ENCODE peak calls at places on chromosomes 4 and X, in four cellular contexts. X is H1, D is GM12878, I is HepG2. V is an unnamed sample.

GRCh38 chr4:185464184-185464583 is 7.3 kb downstream of the CCDC110 start:
- DNase-seq in X (no peak), D (no peak), I (no peak), V (no peak)

GRCh38 chrX:95889279-95889678 is 795.4 kb upstream of the DIAPH2 start:
- DNase-seq in X (no peak), I (no peak), D (no peak), V (no peak)

GRCh38 chr4:76495166-76495565 is 60.1 kb downstream of the SHROOM3 start:
- DNase-seq in D (no peak), X (no peak), I (no peak), V (no peak)

GRCh38 chr4:1198070-1198844 is 25.9 kb upstream of the SPON2 start:
- DNase-seq in I (no peak), D (no peak), X (no peak), V (no peak)

GRCh38 chr4:9800878-9801277 is 19.4 kb downstream of the DRD5 start:
- DNase-seq in X (no peak), I (no peak), D (no peak), V (no peak)

GRCh38 chrX:144259054-144259453 is 375.2 kb downstream of the UBE2NL start:
- DNase-seq in I (no peak), X (no peak), D (no peak), V (no peak)

GRCh38 chr4:153019906-153020305 is 83.8 kb downstream of the FHDC1 start:
- DNase-seq in I (no peak), D (no peak), X (no peak), V (no peak)

GRCh38 chr4:113411496-113411938 is 350.0 kb downstream of the CAMK2D start:
- DNase-seq in D (no peak), X (no peak), I (peak), V (no peak)

GRCh38 chrX:13721371-13721770 is 13.0 kb downstream of the TRAPPC2 start:
- DNase-seq in X (no peak), I (no peak), D (no peak), V (no peak)

GRCh38 chrX:135707880-135708279 is 5.6 kb upstream of the CT45A1 start:
- DNase-seq in X (peak), D (no peak), I (peak), V (peak)

GRCh38 chr4:185657699-185658098 is 122.4 kb upstream of the PDLIM3 start:
- DNase-seq in I (no peak), D (no peak), X (no peak), V (no peak)

GRCh38 chr4:17094811-17095210 is 196.4 kb upstream of the LDB2 start:
- DNase-seq in I (no peak), D (no peak), X (no peak), V (no peak)
- TF ChIP-seq BRCA1 in I (no peak), D (no peak), X (no peak), V (no peak)

DNA sequence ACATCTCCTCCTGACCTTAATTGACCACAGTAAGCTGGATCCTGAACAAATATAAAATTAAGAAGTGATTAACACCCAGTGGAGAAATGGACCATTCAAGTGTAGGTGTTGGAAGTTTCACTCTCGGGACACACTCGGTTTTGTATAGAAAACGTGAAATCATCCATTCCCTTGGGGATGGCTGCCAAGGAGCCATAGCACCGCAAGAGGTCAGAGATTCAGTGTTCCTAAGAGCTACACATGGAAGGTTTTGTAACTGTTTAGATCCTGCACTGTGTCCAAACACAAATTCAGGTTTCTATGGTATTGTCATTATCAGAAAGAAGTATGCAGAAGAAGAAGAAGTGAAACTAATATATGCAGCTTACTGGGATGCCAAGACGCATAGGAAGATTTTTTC is 281.0 kb downstream of the LDB2 start:
- DNase-seq in X (no peak), I (no peak), D (no peak), V (no peak)
- TF ChIP-seq BRCA1 in X (no peak), I (no peak), D (no peak), V (no peak)

GRCh38 chrX:145533534-145533933 is 284.1 kb upstream of the SLITRK2 start:
- DNase-seq in X (no peak), I (no peak), D (no peak), V (no peak)
- TF ChIP-seq BRCA1 in X (no peak), I (no peak), D (no peak), V (no peak)

GRCh38 chr4:8252301-8253173 is 17.0 kb upstream of the HTRA3 start:
- DNase-seq in X (no peak), D (no peak), I (no peak), V (peak)
- TF ChIP-seq BRCA1 in X (no peak), D (no peak), I (no peak), V (no peak)

GRCh38 chrX:45712067-45712466 is 511.4 kb upstream of the DIPK2B start:
- DNase-seq in D (no peak), I (no peak), X (no peak), V (no peak)

GRCh38 chrX:45714864-45715263 is 514.2 kb upstream of the DIPK2B start:
- DNase-seq in I (no peak), X (no peak), D (peak), V (no peak)

GRCh38 chrX:45709381-45709780 is 508.7 kb upstream of the DIPK2B start:
- DNase-seq in D (no peak), I (no peak), X (no peak), V (no peak)

GRCh38 chrX:45711231-45711630 is 510.6 kb upstream of the DIPK2B start:
- DNase-seq in X (no peak), I (no peak), D (no peak), V (no peak)

GRCh38 chrX:45710081-45710801 is 509.6 kb upstream of the DIPK2B start:
- DNase-seq in D (peak), I (no peak), X (no peak), V (no peak)
- TF ChIP-seq BRCA1 in D (no peak), I (no peak), X (no peak), V (no peak)

GRCh38 chrX:53440101-53440500 is 5.9 kb upstream of the HSD17B10 start:
- DNase-seq in X (no peak), D (no peak), I (no peak), V (no peak)

GRCh38 chrX:53442322-53442631 is 8.1 kb upstream of the HSD17B10 start:
- DNase-seq in X (no peak), D (no peak), I (no peak), V (no peak)

GRCh38 chrX:53438832-53439230 is 4.7 kb upstream of the HSD17B10 start:
- DNase-seq in D (no peak), I (no peak), X (no peak), V (no peak)

GRCh38 chrX:53440631-53441517 is 6.7 kb upstream of the HSD17B10 start:
- DNase-seq in X (no peak), D (no peak), I (peak), V (no peak)

DNA sequence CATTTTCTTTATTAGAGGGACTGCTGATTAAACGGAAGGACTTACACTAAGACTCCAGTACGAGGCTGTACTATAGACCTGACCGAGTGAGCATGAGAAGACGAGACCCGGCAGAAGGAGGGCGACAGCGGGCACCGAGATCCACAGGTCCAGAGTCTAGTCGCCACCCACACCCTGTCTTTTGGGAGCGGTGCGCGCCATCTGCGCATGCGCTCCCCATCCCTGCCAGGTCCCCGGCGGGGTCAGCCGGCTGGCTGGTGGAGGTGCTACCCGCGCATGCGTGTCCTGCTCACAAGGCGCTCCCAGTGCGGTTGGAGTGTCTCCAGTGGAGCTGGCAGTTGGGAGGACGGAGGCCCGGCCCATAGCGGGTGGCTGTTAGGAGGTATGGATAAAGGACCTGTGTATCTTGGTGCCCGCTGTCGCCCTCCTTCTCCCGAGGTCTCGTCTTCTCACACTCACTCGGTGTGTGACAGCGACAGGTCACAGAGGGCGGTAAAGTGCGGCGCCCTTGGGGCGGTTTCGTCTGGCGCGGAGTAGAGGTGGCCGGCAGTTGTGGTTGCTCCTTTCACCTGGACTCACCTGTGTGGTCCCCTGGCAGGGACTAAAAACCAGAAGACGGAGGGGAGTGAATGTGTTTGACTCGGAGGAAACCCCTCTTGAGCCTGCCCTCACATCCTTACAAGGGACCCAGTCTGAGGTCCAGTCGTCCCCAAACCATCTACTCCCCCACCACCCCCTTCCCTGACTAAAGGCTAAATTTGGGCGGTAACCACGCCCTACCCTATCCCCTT is 7.6 kb upstream of the HSD17B10 start:
- DNase-seq in I (peak), X (no peak), D (peak), V (no peak)
- TF ChIP-seq BRCA1 in I (no peak), X (no peak), D (no peak), V (no peak)

GRCh38 chr4:183200453-183200852 is 101.4 kb downstream of the WWC2 start:
- DNase-seq in X (no peak), D (no peak), I (no peak), V (no peak)
- TF ChIP-seq BRCA1 in X (no peak), D (no peak), I (no peak), V (no peak)

V was measured in K562.